ENCODE peak calls at places on chromosomes 3 and 15, in eight cellular contexts. K is H9; I is osteoblast; X is endothelial cell of umbilical vein; H is effector memory CD4-positive, alpha-beta T cell; O is upper lobe of right lung; G is PC-9; B is cardiac muscle cell. T is an unnamed sample. For H3K9me3, the result is how much of the 10 kb centered on the place peaks cover.

GRCh38 chr15:66287461-66288055 is 5.8 kb upstream of the DIS3L start:
- DNase-seq in K (no peak), I (peak), X (peak), H (no peak), O (no peak), G (no peak), B (peak), T (peak)

GRCh38 chr3:124986153-124987143 is 51.9 kb upstream of the MUC13 start:
- DNase-seq in K (no peak), I (peak), X (peak), H (no peak), O (no peak), G (peak), B (peak), T (peak)

GRCh38 chr3:28239108-28239507 is 2.3 kb upstream of the CMC1 start:
- DNase-seq in K (no peak), I (no peak), X (no peak), H (no peak), O (no peak), G (no peak), B (no peak), T (no peak)

GRCh38 chr15:70512772-70513362 is 250.5 kb downstream of the UACA start:
- DNase-seq in K (peak), I (peak), X (peak), H (peak), O (no peak), G (peak), B (peak), T (peak)

GRCh38 chr3:114770874-114771273 is 376.2 kb downstream of the ZBTB20 start:
- DNase-seq in K (no peak), I (peak), X (no peak), H (no peak), O (no peak), G (no peak), B (peak), T (no peak)

GRCh38 chr15:100114100-100114499 is 227.7 kb downstream of the ADAMTS17 start:
- DNase-seq in K (no peak), I (peak), X (peak), H (no peak), O (peak), G (peak), B (peak), T (peak)

GRCh38 chr3:195133462-195133861 is 137.5 kb downstream of the XXYLT1 start:
- DNase-seq in K (no peak), I (peak), X (no peak), H (peak), O (no peak), G (no peak), B (peak), T (no peak)

GRCh38 chr3:30493912-30494311 is 112.5 kb upstream of the TGFBR2 start:
- DNase-seq in K (no peak), I (no peak), X (no peak), H (no peak), O (no peak), G (no peak), B (peak), T (no peak)

GRCh38 chr3:29771602-29772001 is 490.7 kb downstream of the RBMS3 start:
- DNase-seq in K (no peak), I (no peak), X (no peak), H (no peak), O (no peak), G (no peak), B (no peak), T (no peak)

GRCh38 chr3:142644502-142644901 is 48.3 kb downstream of the PLS1 start:
- DNase-seq in K (no peak), I (no peak), X (no peak), H (no peak), O (no peak), G (no peak), B (no peak), T (no peak)

GRCh38 chr15:96237002-96237401 is 93.5 kb upstream of the NR2F2 start:
- DNase-seq in K (no peak), I (no peak), X (peak), H (no peak), O (no peak), G (no peak), B (peak), T (no peak)

GRCh38 chr15:97688886-97689285 is 271.6 kb upstream of the ARRDC4 start:
- DNase-seq in K (no peak), I (no peak), X (no peak), H (no peak), O (no peak), G (no peak), B (no peak), T (no peak)

GRCh38 chr15:44535509-44536297 is 1.2 kb upstream of the EIF3J start:
- DNase-seq in K (peak), I (peak), X (no peak), H (no peak), O (no peak), G (peak), B (no peak), T (no peak)

GRCh38 chr15:41487376-41487775 is 6.3 kb upstream of the ITPKA start:
- DNase-seq in K (no peak), I (peak), X (no peak), H (no peak), O (no peak), G (no peak), B (no peak), T (no peak)

GRCh38 chr3:87446849-87447387 is 170.5 kb upstream of the POU1F1 start:
- DNase-seq in K (no peak), I (no peak), X (no peak), H (no peak), O (no peak), G (no peak), B (no peak), T (no peak)

GRCh38 chr15:71424765-71425164 is 309.5 kb downstream of the THSD4 start:
- DNase-seq in K (no peak), I (peak), X (no peak), H (no peak), O (no peak), G (no peak), B (no peak), T (no peak)

GRCh38 chr3:42572278-42572677 is 9.5 kb downstream of the SEC22C start:
- DNase-seq in K (peak), I (no peak), X (peak), H (no peak), O (no peak), G (peak), B (peak), T (peak)

GRCh38 chr3:45765956-45766355 is 30.4 kb downstream of the SLC6A20 start:
- DNase-seq in K (no peak), I (no peak), X (no peak), H (no peak), O (no peak), G (no peak), B (no peak), T (no peak)

GRCh38 chr15:96693515-96693914 is 363.0 kb downstream of the NR2F2 start:
- DNase-seq in K (no peak), I (no peak), X (no peak), H (no peak), O (no peak), G (no peak), B (no peak), T (no peak)

GRCh38 chr3:182683335-182684257 is 109.7 kb upstream of the ATP11B start:
- DNase-seq in K (peak), I (peak), X (peak), H (no peak), O (no peak), G (peak), B (peak), T (peak)

GRCh38 chr3:168990621-168991020 is 672.9 kb downstream of the MECOM start:
- DNase-seq in K (no peak), I (no peak), X (no peak), H (no peak), O (no peak), G (no peak), B (no peak), T (no peak)

GRCh38 chr3:71542548-71543370 is 40.8 kb downstream of the FOXP1 start:
- DNase-seq in K (no peak), I (peak), X (peak), H (no peak), O (peak), G (no peak), B (peak), T (peak)

GRCh38 chr3:71545330-71545729 is 38.2 kb downstream of the FOXP1 start:
- DNase-seq in K (no peak), I (no peak), X (no peak), H (no peak), O (no peak), G (no peak), B (no peak), T (no peak)

GRCh38 chr3:71537211-71537611 is 46.3 kb downstream of the FOXP1 start:
- DNase-seq in K (no peak), I (peak), X (peak), H (no peak), O (no peak), G (peak), B (peak), T (peak)

GRCh38 chr3:71543371-71544016 is 40.0 kb downstream of the FOXP1 start:
- DNase-seq in K (no peak), I (no peak), X (no peak), H (no peak), O (no peak), G (no peak), B (no peak), T (no peak)

GRCh38 chr3:71541313-71541712 is 42.2 kb downstream of the FOXP1 start:
- DNase-seq in K (no peak), I (no peak), X (peak), H (no peak), O (no peak), G (no peak), B (peak), T (no peak)
- H3K27ac ChIP-seq in K (no peak), I (peak), X (no peak), H (no peak), O (no peak), G (no peak), B (peak), T (no peak)

DNA sequence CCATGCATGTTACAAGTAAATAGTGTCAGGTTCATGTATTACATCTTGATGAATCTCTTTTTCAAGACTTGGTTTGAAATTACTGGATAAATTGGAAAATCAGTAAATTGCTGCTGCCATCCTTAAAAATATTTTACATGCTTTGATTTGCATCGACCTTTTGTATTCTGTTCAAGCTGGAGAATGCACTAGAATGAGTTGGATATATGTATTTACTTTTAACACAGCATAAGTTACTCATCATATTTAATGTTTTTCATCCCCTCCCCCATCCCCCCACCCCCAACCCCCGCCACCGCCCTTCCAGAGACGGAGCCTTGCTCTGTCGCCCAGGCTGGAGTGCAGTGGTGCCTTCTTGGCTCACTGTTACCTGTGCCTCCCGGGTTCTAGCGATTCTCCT is 16.8 kb downstream of the UBE2E1 start:
- DNase-seq in K (no peak), I (no peak), X (no peak), H (no peak), O (no peak), G (no peak), B (no peak), T (no peak)
- H3K9me3 ChIP-seq in K (under half), I (under half), X (under half), H (under half), O (under half), G (under half), B (under half), T (under half)

DNA sequence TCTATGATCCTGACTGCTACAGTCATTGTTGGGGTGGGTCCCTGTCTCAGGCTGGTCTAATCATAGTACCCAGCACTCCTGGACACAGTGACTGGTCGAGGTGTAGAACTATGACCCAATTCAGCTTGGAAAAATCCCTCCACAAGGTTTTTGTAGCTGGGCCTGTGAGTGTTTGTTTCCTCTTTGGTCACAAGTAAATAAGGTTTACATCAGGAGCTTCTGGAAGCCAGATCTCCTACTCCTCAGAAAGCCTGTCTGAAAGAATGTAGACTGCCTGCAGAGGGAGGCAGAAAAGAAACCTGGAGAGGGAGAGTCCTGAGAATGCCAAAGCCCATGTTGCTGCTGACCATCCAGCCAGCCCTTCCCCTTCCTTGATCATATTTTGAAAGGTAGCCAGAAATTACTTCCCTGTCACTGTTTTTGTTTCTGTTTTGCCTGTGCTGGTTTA is 123.2 kb downstream of the RAP2B start:
- DNase-seq in K (no peak), I (peak), X (peak), H (no peak), O (no peak), G (peak), B (peak), T (no peak)
- H3K27ac ChIP-seq in K (no peak), I (peak), X (no peak), H (peak), O (peak), G (peak), B (no peak), T (peak)

GRCh38 chr3:187130346-187131066 is 8.8 kb downstream of the RPL39L start:
- DNase-seq in K (no peak), I (no peak), X (peak), H (no peak), O (no peak), G (no peak), B (peak), T (no peak)
- H3K9me3 ChIP-seq in K (under half), I (under half), X (under half), H (under half), O (under half), G (under half), B (under half), T (under half)

GRCh38 chr3:53201190-53201504 is 40.1 kb downstream of the PRKCD start:
- DNase-seq in K (no peak), I (no peak), X (no peak), H (no peak), O (no peak), G (no peak), B (no peak), T (no peak)
- H3K27ac ChIP-seq in K (no peak), I (no peak), X (no peak), H (no peak), O (no peak), G (no peak), B (no peak), T (no peak)

GRCh38 chr15:58606577-58607080 is 142.9 kb downstream of the ADAM10 start:
- DNase-seq in K (no peak), I (no peak), X (no peak), H (no peak), O (no peak), G (no peak), B (no peak), T (no peak)

GRCh38 chr15:58608129-58608590 is 141.3 kb downstream of the ADAM10 start:
- DNase-seq in K (no peak), I (no peak), X (no peak), H (no peak), O (no peak), G (no peak), B (peak), T (no peak)

GRCh38 chr15:58608711-58609110 is 140.8 kb downstream of the ADAM10 start:
- DNase-seq in K (no peak), I (no peak), X (no peak), H (no peak), O (no peak), G (no peak), B (no peak), T (no peak)

GRCh38 chr15:58604455-58604923 is 145.0 kb downstream of the ADAM10 start:
- DNase-seq in K (no peak), I (no peak), X (no peak), H (no peak), O (no peak), G (peak), B (no peak), T (no peak)

DNA sequence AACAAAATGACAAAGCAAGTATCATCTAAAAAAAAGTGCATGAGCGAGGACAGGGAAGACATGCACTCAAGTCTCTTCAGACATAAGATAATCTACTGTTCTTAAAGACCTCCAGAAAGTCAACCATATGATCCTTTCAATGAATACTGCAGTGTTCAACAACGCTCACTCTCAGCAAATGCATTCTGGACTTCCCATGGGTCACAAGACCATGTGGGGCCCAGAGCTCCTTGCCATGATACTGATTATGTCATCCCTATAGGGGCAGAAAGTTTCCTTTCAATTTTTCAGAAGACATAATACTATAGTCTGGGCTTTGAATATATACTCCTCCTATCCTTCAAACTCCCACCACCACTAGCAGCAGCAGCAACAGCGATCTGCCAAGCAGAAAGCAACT is 143.6 kb downstream of the ADAM10 start:
- DNase-seq in K (no peak), I (no peak), X (no peak), H (no peak), O (no peak), G (no peak), B (no peak), T (no peak)
- H3K9me3 ChIP-seq in K (under half), I (under half), X (under half), H (under half), O (under half), G (under half), B (under half), T (under half)

GRCh38 chr3:140166908-140167599 is 232.1 kb downstream of the CLSTN2 start:
- DNase-seq in K (no peak), I (no peak), X (no peak), H (no peak), O (no peak), G (no peak), B (peak), T (no peak)

GRCh38 chr3:140163159-140163763 is 228.3 kb downstream of the CLSTN2 start:
- DNase-seq in K (no peak), I (no peak), X (no peak), H (no peak), O (no peak), G (no peak), B (no peak), T (no peak)

GRCh38 chr3:140164922-140165590 is 230.1 kb downstream of the CLSTN2 start:
- DNase-seq in K (no peak), I (no peak), X (no peak), H (no peak), O (no peak), G (no peak), B (no peak), T (no peak)

GRCh38 chr3:140167600-140168281 is 232.8 kb downstream of the CLSTN2 start:
- DNase-seq in K (no peak), I (no peak), X (no peak), H (no peak), O (no peak), G (no peak), B (no peak), T (no peak)

GRCh38 chr3:140164156-140164555 is 229.2 kb downstream of the CLSTN2 start:
- DNase-seq in K (no peak), I (no peak), X (no peak), H (no peak), O (no peak), G (no peak), B (no peak), T (no peak)
- H3K27ac ChIP-seq in K (no peak), I (no peak), X (no peak), H (no peak), O (no peak), G (no peak), B (no peak), T (no peak)

DNA sequence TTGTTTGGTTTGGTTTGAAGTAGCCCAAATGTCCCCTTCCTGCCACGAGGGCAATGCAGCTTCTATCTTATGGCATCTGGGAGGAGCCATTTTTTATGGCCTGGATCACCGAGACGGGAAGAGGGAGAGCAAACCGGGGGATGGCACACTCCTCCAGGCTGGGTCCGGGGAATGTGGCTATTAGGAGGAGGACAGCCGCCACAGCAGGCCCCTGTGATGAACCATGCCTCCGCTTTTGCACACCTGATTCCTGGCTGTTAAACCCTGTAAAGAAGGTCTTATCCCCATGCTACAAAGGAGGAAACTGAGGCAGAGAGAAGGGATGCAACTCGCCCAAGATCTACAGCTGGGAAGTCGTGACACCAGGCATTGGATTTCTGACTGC is 157.6 kb downstream of the OR4M2 start:
- DNase-seq in K (no peak), I (peak), X (no peak), H (no peak), O (no peak), G (no peak), B (no peak), T (no peak)
- H3K9me3 ChIP-seq in K (half or more), I (under half), X (under half), H (under half), O (under half), G (under half), B (under half), T (under half)

GRCh38 chr15:90407871-90408317 is 19.9 kb downstream of the IQGAP1 start:
- DNase-seq in K (no peak), I (no peak), X (peak), H (no peak), O (no peak), G (no peak), B (peak), T (no peak)
- H3K27ac ChIP-seq in K (no peak), I (peak), X (peak), H (no peak), O (peak), G (peak), B (no peak), T (no peak)

T was measured in SJSA1.